ENCODE peak calls at places on chromosomes 3 and 15, in ten cellular contexts. T is left cardiac atrium, V is amniotic stem cell, G is NCI-H1105, P is stomach, C is H54, O is heart right ventricle, N is A172, U is colonic mucosa, D is left ventricle myocardium superior. R is an unnamed sample.
A peak's percentile ranks its signal among the peaks of the same experiment; 100 is the strongest.

GRCh38 chr3:150238995-150239612 is 169.0 kb upstream of the TSC22D2 start:
- DNase-seq in T (no peak), V (no peak), G (peak; percentile 63), P (peak; percentile 36), C (no peak), O (no peak), N (peak; percentile 40), U (peak; percentile 54), D (no peak), R (no peak)

GRCh38 chr3:104461431-104461830 is 905.3 kb upstream of the ALCAM start:
- DNase-seq in T (no peak), V (no peak), G (no peak), P (no peak), C (no peak), O (no peak), N (no peak), U (no peak), D (no peak), R (no peak)

GRCh38 chr15:68275165-68275746 is 2.3 kb upstream of the FEM1B start:
- DNase-seq in T (no peak), V (no peak), G (no peak), P (peak; percentile 63), C (no peak), O (no peak), N (no peak), U (no peak), D (no peak), R (no peak)

GRCh38 chr15:47206358-47206978 is 510.8 kb upstream of the SEMA6D start:
- DNase-seq in T (no peak), V (no peak), G (no peak), P (no peak), C (no peak), O (no peak), N (no peak), U (no peak), D (no peak), R (no peak)

GRCh38 chr15:68292967-68293366 is 15.4 kb downstream of the FEM1B start:
- DNase-seq in T (no peak), V (no peak), G (no peak), P (no peak), C (no peak), O (no peak), N (no peak), U (no peak), D (no peak), R (no peak)

GRCh38 chr3:64763980-64764379 is 76.2 kb upstream of the ADAMTS9 start:
- DNase-seq in T (no peak), V (no peak), G (no peak), P (no peak), C (no peak), O (no peak), N (no peak), U (no peak), D (no peak), R (peak; percentile 8)

GRCh38 chr3:42667523-42668402 is 14.3 kb downstream of the ZBTB47 start:
- DNase-seq in T (no peak), V (no peak), G (no peak), P (no peak), C (no peak), O (no peak), N (no peak), U (no peak), D (no peak), R (no peak)

GRCh38 chr3:187667526-187667925 is 2.7 kb downstream of the SST start:
- DNase-seq in T (no peak), V (no peak), G (peak; percentile 68), P (no peak), C (no peak), O (no peak), N (no peak), U (no peak), D (no peak), R (no peak)

GRCh38 chr3:9146367-9147071 is 102.9 kb downstream of the SRGAP3 start:
- DNase-seq in T (no peak), V (no peak), G (no peak), P (no peak), C (no peak), O (no peak), N (no peak), U (no peak), D (no peak), R (no peak)

GRCh38 chr15:38252481-38253311 is at the start of gene SPRED1:
- DNase-seq in T (peak; percentile 84), V (no peak), G (peak; percentile 10), P (peak; percentile 63), C (peak; percentile 29), O (peak; percentile 81), N (peak; percentile 18), U (peak; percentile 70), D (peak; percentile 86), R (peak; percentile 57)

R was measured in lung microvascular endothelial cell.